ENCODE peak calls at places on chromosomes 13 and 19, in five cellular contexts. K, I, D, F and V are unnamed samples.

GRCh38 chr19:19543640-19544039 is 5.6 kb downstream of the CILP2 start:
- DNase-seq in K (no peak), I (no peak), D (no peak), F (no peak), V (no peak)

GRCh38 chr19:36125557-36125956 is 10.3 kb downstream of the TBCB start:
- DNase-seq in K (no peak), I (no peak), D (no peak), F (no peak), V (no peak)

GRCh38 chr13:46341112-46341711 is 45.8 kb downstream of the RUBCNL start:
- DNase-seq in K (no peak), I (no peak), D (peak; percentile 51), F (no peak), V (no peak)

GRCh38 chr13:37109080-37109678 is 3.7 kb upstream of the CSNK1A1L start:
- DNase-seq in K (no peak), I (peak; percentile 3), D (no peak), F (no peak), V (no peak)

GRCh38 chr19:28126499-28126898 is 1086.5 kb downstream of the UQCRFS1 start:
- DNase-seq in K (no peak), I (no peak), D (no peak), F (no peak), V (no peak)

GRCh38 chr13:32840840-32841713 is 175.1 kb upstream of the KL start:
- DNase-seq in K (no peak), I (no peak), D (peak; percentile 70), F (peak; percentile 16), V (no peak)

GRCh38 chr13:44117351-44117750 is 237.6 kb downstream of the LACC1 start:
- DNase-seq in K (no peak), I (no peak), D (no peak), F (no peak), V (no peak)

GRCh38 chr13:95957331-95957730 is 95.9 kb downstream of the UGGT2 start:
- DNase-seq in K (no peak), I (no peak), D (no peak), F (no peak), V (no peak)

GRCh38 chr13:100363351-100363750 is 225.2 kb downstream of the GGACT start:
- DNase-seq in K (no peak), I (no peak), D (no peak), F (no peak), V (peak; percentile 19)

GRCh38 chr13:86945596-86945995 is 725.6 kb upstream of the SLITRK5 start:
- DNase-seq in K (no peak), I (no peak), D (no peak), F (no peak), V (no peak)

GRCh38 chr19:47778954-47779351 is 450 bp downstream of the SELENOW start:
- DNase-seq in K (no peak), I (no peak), D (no peak), F (no peak), V (no peak)

GRCh38 chr13:48398450-48399095 is 14.3 kb downstream of the LPAR6 start:
- DNase-seq in K (no peak), I (no peak), D (no peak), F (no peak), V (no peak)

GRCh38 chr19:34480971-34481821 is at the start of gene WTIP:
- DNase-seq in K (no peak), I (peak; percentile 62), D (no peak), F (peak; percentile 88), V (peak; percentile 18)

GRCh38 chr13:114230117-114230516 is 4.6 kb upstream of the CDC16 start:
- DNase-seq in K (no peak), I (no peak), D (no peak), F (no peak), V (no peak)

GRCh38 chr19:28148554-28148953 is 1064.4 kb downstream of the UQCRFS1 start:
- DNase-seq in K (no peak), I (no peak), D (no peak), F (no peak), V (no peak)

GRCh38 chr13:26299168-26299788 is 45.3 kb downstream of the CDK8 start:
- DNase-seq in K (no peak), I (no peak), D (no peak), F (no peak), V (no peak)

GRCh38 chr13:78958019-78958418 is 299.1 kb upstream of the OBI1 start:
- DNase-seq in K (no peak), I (no peak), D (no peak), F (no peak), V (no peak)

GRCh38 chr13:45662122-45662521 is 40.0 kb upstream of the CBY2 start:
- DNase-seq in K (no peak), I (no peak), D (no peak), F (no peak), V (no peak)

GRCh38 chr19:16496613-16496983 is 404 bp downstream of the C19orf44 start:
- DNase-seq in K (no peak), I (no peak), D (no peak), F (peak; percentile 48), V (no peak)

GRCh38 chr19:6587093-6587820 is 3.7 kb downstream of the CD70 start:
- DNase-seq in K (no peak), I (no peak), D (no peak), F (peak; percentile 56), V (no peak)

GRCh38 chr19:6587998-6588507 is 2.9 kb downstream of the CD70 start:
- DNase-seq in K (no peak), I (no peak), D (no peak), F (peak; percentile 45), V (no peak)

GRCh38 chr19:6586056-6586455 is 4.9 kb downstream of the CD70 start:
- DNase-seq in K (no peak), I (no peak), D (no peak), F (no peak), V (no peak)

GRCh38 chr19:6588508-6589345 is 2.2 kb downstream of the CD70 start:
- DNase-seq in K (no peak), I (no peak), D (no peak), F (no peak), V (no peak)

GRCh38 chr19:6586726-6587092 is 4.2 kb downstream of the CD70 start:
- DNase-seq in K (no peak), I (no peak), D (no peak), F (no peak), V (no peak)
- H2AFZ ChIP-seq in K (peak overlapping the region; percentile 85), I (no peak overlapping the region), D (no peak overlapping the region), F (peak overlapping the region; percentile 98), V (no peak overlapping the region)

GRCh38 chr13:72170571-72170970 is 303.6 kb upstream of the DACH1 start:
- DNase-seq in K (no peak), I (no peak), D (no peak), F (no peak), V (no peak)

GRCh38 chr13:72164811-72165210 is 297.8 kb upstream of the DACH1 start:
- DNase-seq in K (no peak), I (no peak), D (no peak), F (no peak), V (no peak)

GRCh38 chr13:72168126-72168525 is 301.1 kb upstream of the DACH1 start:
- DNase-seq in K (no peak), I (no peak), D (no peak), F (no peak), V (no peak)

GRCh38 chr13:72163671-72164070 is 296.7 kb upstream of the DACH1 start:
- DNase-seq in K (no peak), I (no peak), D (no peak), F (no peak), V (no peak)

GRCh38 chr13:72166102-72166660 is 299.2 kb upstream of the DACH1 start:
- DNase-seq in K (no peak), I (no peak), D (no peak), F (no peak), V (no peak)
- TF ChIP-seq CEBPB in K (no peak), I (no peak), D (no peak), F (no peak), V (no peak)

DNA sequence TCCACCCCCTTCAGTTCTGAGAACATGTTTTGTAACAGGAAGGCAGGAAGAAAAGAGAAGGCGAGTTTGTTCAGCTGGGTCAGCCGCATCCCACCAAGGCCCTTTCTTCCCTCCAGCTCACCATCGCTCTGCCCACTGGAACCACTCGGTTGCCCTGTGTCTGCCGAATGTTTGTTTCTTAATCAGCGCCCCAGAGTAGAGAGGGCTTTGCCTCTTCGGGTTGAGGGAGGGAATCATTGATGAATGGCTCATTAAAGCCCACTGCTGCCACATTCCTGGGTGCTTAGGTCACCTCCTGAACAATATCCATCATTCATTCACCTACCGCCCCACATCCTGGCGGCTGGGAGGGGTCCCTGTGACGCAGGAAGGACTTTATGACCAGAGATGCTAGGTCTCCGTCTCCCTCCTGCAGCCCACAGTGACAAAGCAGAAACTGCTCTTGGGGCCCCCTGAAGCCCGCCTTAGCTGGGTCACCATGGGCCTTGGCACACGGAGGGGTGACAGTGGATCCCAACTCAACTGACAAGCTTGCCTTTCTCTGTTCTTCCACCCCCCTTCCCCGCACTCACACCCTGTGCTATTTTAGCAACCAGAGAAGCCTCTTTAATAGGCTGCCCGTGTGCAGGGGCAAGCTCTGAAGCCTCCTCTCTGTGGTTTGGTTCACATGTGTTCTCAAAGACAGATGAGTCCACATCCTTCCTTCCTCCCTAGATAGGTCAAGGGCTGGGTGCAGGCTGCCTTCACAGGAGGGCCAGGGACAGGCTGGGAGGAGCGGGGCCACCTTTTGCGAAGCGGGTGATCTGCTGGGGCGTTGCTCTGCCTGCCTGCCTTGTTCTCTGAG is 46.2 kb downstream of the ACTN4 start:
- DNase-seq in K (no peak), I (peak; percentile 81), D (no peak), F (no peak), V (peak; percentile 91)
- TF ChIP-seq YY1 in K (no peak), I (no peak), D (no peak), F (no peak), V (peak; percentile 41)

DNA sequence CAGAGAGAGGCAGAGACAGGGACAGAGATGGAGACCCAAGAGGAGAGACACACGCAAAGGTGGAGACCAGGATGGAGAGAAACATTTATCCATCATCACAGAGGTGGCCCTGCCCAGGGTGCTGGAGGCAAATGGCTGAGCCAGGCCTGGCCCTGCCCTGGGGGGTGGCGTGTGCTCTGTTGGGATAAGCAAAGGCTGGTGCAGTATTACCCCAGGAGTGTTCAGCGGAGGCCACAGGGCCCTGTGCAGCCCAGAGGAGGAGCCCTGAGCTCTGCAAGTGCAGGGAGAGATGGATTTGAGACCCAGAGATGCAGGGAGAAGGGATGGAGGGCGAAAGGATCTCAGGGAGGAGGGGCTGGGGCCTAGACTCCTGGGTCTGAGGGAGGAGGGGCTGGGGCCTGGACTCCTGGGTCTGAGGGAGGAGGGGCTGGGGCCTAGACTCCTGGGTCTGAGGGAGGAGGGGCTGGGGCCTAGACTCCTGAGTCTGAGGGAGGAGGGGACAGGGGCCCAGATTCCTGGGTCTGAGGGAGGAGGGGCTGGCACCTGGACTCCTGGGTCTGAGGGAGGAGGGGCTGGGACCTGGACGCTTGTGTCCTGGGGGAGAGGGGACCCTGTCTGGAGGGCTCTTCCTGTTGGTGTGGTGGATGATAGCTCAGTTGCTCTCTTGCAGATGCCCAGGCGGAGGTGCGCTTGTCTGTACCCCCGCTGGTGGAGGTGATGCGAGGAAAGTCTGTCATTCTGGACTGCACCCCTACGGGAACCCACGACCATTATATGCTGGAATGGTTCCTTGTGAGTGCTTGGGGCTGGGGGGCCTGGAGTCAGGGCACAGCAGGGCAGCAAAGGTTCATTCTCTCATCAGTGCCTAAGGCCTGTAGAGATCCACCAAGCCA is 1.9 kb downstream of the BCAM start:
- DNase-seq in K (peak; percentile 3), I (no peak), D (no peak), F (no peak), V (no peak)
- H2AFZ ChIP-seq in K (no peak overlapping the region), I (no peak overlapping the region), D (no peak overlapping the region), F (no peak overlapping the region), V (no peak overlapping the region)